ENCODE peak calls at places on chromosomes 3 and 15, in seven cellular contexts. T, I, W, Y, C, N and V are unnamed samples.

GRCh38 chr15:45589296-45589695 is 2.1 kb downstream of the BLOC1S6 start:
- DNase-seq in T (no peak), I (no peak), W (no peak), Y (no peak), C (no peak), N (no peak), V (no peak)

GRCh38 chr3:41143421-41144031 is 55.8 kb upstream of the CTNNB1 start:
- DNase-seq in T (no peak), I (no peak), W (no peak), Y (no peak), C (no peak), N (no peak), V (no peak)

GRCh38 chr3:99319961-99320360 is 318.4 kb upstream of the COL8A1 start:
- DNase-seq in T (peak; percentile 89), I (no peak), W (no peak), Y (no peak), C (no peak), N (no peak), V (peak; percentile 59)

GRCh38 chr15:75073197-75073596 is 49.8 kb downstream of the PPCDC start:
- DNase-seq in T (no peak), I (no peak), W (no peak), Y (no peak), C (no peak), N (no peak), V (no peak)

GRCh38 chr3:194282436-194283122 is 68.5 kb downstream of the CPN2 start:
- DNase-seq in T (no peak), I (no peak), W (peak; percentile 6), Y (no peak), C (peak; percentile 17), N (peak; percentile 37), V (no peak)

GRCh38 chr3:168431436-168431835 is 335.7 kb upstream of the GOLIM4 start:
- DNase-seq in T (no peak), I (no peak), W (no peak), Y (no peak), C (no peak), N (no peak), V (no peak)

GRCh38 chr15:35130245-35130644 is 45.1 kb upstream of the NANOGP8 start:
- DNase-seq in T (no peak), I (no peak), W (no peak), Y (no peak), C (no peak), N (no peak), V (no peak)

GRCh38 chr3:134699721-134700120 is 48.9 kb upstream of the KY start:
- DNase-seq in T (peak; percentile 44), I (no peak), W (no peak), Y (no peak), C (no peak), N (no peak), V (no peak)

GRCh38 chr3:140931801-140932200 is 9.8 kb upstream of the SLC25A36 start:
- DNase-seq in T (peak; percentile 35), I (no peak), W (no peak), Y (no peak), C (no peak), N (no peak), V (no peak)

GRCh38 chr3:195388380-195388779 is 54.4 kb downstream of the ACAP2 start:
- DNase-seq in T (no peak), I (no peak), W (peak; percentile 26), Y (no peak), C (no peak), N (no peak), V (no peak)

GRCh38 chr15:90342655-90343054 is 9.4 kb upstream of the ZNF774 start:
- DNase-seq in T (no peak), I (no peak), W (no peak), Y (no peak), C (no peak), N (no peak), V (no peak)

GRCh38 chr3:39288300-39288808 is 8.5 kb upstream of the CX3CR1 start:
- DNase-seq in T (peak; percentile 80), I (peak; percentile 86), W (peak; percentile 87), Y (peak; percentile 83), C (peak; percentile 75), N (peak; percentile 82), V (peak; percentile 74)

GRCh38 chr3:8561365-8561764 is 59.7 kb downstream of the LMCD1 start:
- DNase-seq in T (no peak), I (peak; percentile 67), W (no peak), Y (peak; percentile 65), C (no peak), N (no peak), V (no peak)

GRCh38 chr3:8558645-8559044 is 57.0 kb downstream of the LMCD1 start:
- DNase-seq in T (no peak), I (no peak), W (no peak), Y (no peak), C (no peak), N (no peak), V (no peak)

GRCh38 chr3:8562081-8562595 is 60.5 kb downstream of the LMCD1 start:
- DNase-seq in T (no peak), I (no peak), W (no peak), Y (no peak), C (no peak), N (no peak), V (no peak)

GRCh38 chr3:8559351-8559750 is 57.7 kb downstream of the LMCD1 start:
- DNase-seq in T (no peak), I (no peak), W (no peak), Y (no peak), C (no peak), N (no peak), V (no peak)

DNA sequence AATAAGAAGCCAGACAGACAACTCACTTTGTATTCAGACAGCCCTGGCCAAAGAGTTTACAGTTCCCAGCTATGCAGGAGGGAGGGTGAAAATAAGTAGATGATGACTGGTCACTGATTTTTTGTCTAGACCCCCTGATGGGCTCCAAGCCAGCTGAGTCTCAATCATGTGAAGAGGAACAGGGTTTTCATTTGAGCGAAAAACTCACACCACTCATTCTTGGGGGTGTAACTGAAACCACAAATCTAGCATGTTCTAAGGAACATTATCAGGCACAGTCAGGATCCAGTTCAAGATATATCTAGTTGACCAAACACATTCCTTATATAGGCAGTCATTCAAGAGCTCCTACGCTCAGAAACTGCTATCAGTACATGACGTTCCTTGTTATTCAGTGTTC is 59.0 kb downstream of the LMCD1 start:
- DNase-seq in T (peak; percentile 82), I (no peak), W (no peak), Y (no peak), C (no peak), N (no peak), V (no peak)
- H3K36me3 ChIP-seq in T (peaks cover 19% of the 10 kb centered on the region), I (peaks cover 10% of the 10 kb centered on the region), W (no peaks in the 10 kb centered on the region), Y (peaks cover 72% of the 10 kb centered on the region), C (no peaks in the 10 kb centered on the region), N (peaks cover 23% of the 10 kb centered on the region), V (no peaks in the 10 kb centered on the region)

DNA sequence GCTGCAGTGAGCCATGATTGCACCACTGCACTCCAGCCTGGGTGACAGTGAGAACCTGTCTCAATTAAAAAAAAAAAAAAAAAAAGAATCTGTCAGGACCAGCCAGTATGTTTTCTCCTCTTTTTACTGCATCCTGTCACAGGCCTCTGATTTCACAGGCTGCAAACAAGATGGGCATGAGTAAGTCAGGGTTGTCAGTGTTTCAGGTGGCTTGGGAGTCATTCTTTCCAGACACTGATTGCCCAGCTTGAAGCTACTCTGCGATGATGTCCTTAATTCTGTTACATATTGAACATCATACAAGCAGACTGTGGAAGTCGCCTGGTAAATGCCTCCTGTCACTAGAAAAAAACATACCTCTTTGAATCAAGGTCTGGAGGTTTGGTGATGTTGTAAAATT is 18.8 kb downstream of the DIS3L start:
- DNase-seq in T (no peak), I (no peak), W (no peak), Y (no peak), C (no peak), N (no peak), V (no peak)
- H3K36me3 ChIP-seq in T (peaks cover 6% of the 10 kb centered on the region), I (peaks cover 4% of the 10 kb centered on the region), W (peaks cover 54% of the 10 kb centered on the region), Y (peaks cover 100% of the 10 kb centered on the region), C (no peaks in the 10 kb centered on the region), N (peaks cover 97% of the 10 kb centered on the region), V (peaks cover 60% of the 10 kb centered on the region)

GRCh38 chr15:40982855-40983254 is 29.6 kb downstream of the CHAC1 start:
- DNase-seq in T (peak; percentile 84), I (no peak), W (no peak), Y (no peak), C (peak; percentile 41), N (no peak), V (no peak)
- H3K36me3 ChIP-seq in T (peaks cover 49% of the 10 kb centered on the region), I (peaks cover 14% of the 10 kb centered on the region), W (peaks cover 90% of the 10 kb centered on the region), Y (peaks cover 100% of the 10 kb centered on the region), C (no peaks in the 10 kb centered on the region), N (peaks cover 99% of the 10 kb centered on the region), V (peaks cover 84% of the 10 kb centered on the region)

GRCh38 chr3:14463330-14464216 is 61.2 kb downstream of the SLC6A6 start:
- DNase-seq in T (no peak), I (no peak), W (no peak), Y (no peak), C (no peak), N (no peak), V (no peak)
- H3K36me3 ChIP-seq in T (peaks cover 4% of the 10 kb centered on the region), I (no peaks in the 10 kb centered on the region), W (no peaks in the 10 kb centered on the region), Y (peaks cover 70% of the 10 kb centered on the region), C (no peaks in the 10 kb centered on the region), N (peaks cover 90% of the 10 kb centered on the region), V (no peaks in the 10 kb centered on the region)

GRCh38 chr3:16463119-16463518 is 50.4 kb downstream of the RFTN1 start:
- DNase-seq in T (no peak), I (no peak), W (no peak), Y (no peak), C (no peak), N (no peak), V (no peak)
- H3K36me3 ChIP-seq in T (no peaks in the 10 kb centered on the region), I (no peaks in the 10 kb centered on the region), W (no peaks in the 10 kb centered on the region), Y (peaks cover 10% of the 10 kb centered on the region), C (no peaks in the 10 kb centered on the region), N (no peaks in the 10 kb centered on the region), V (no peaks in the 10 kb centered on the region)